ENCODE peak calls at places on chromosomes 5 and 9, in eight cellular contexts. F is fibroblast of lung; E is bronchial epithelial cell; H is stimulated activated CD8-positive, alpha-beta memory T cell treated with anti-CD3 and anti-CD28 coated beads, Interleukin-7, amount 100 ng/mL, for 4 hours; J is HTR-8/SVneo; M is tibial nerve; R is NCI-H1092 treated with DMSO at 0.1 percent for 48 hours; K is heart right ventricle. Q is an unnamed sample.

GRCh38 chr9:131546336-131547084 is 1.2 kb downstream of the PRRT1B start:
- DNase-seq in F (peak), E (no peak), H (no peak), J (peak), M (no peak), R (peak), K (no peak), Q (no peak)

GRCh38 chr9:70988551-70988950 is 132.9 kb downstream of the TRPM3 start:
- DNase-seq in F (no peak), E (no peak), H (no peak), J (no peak), M (no peak), R (no peak), K (no peak), Q (peak)

GRCh38 chr9:78860806-78861475 is 564.0 kb downstream of the PSAT1 start:
- DNase-seq in F (peak), E (peak), H (no peak), J (peak), M (no peak), R (no peak), K (no peak), Q (peak)

GRCh38 chr9:32986971-32987370 is 14.5 kb downstream of the APTX start:
- DNase-seq in F (peak), E (peak), H (no peak), J (no peak), M (no peak), R (no peak), K (no peak), Q (peak)

GRCh38 chr9:125743687-125744428 is 3.3 kb upstream of the PBX3 start:
- DNase-seq in F (no peak), E (no peak), H (no peak), J (no peak), M (no peak), R (no peak), K (no peak), Q (peak)

GRCh38 chr9:70020217-70020616 is 23.4 kb upstream of the MAMDC2 start:
- DNase-seq in F (no peak), E (peak), H (no peak), J (no peak), M (no peak), R (no peak), K (no peak), Q (no peak)

GRCh38 chr9:137310190-137311052 is 8.3 kb upstream of the NRARP start:
- DNase-seq in F (no peak), E (peak), H (no peak), J (no peak), M (no peak), R (no peak), K (no peak), Q (no peak)

GRCh38 chr9:37994639-37995347 is 74.2 kb downstream of the SHB start:
- DNase-seq in F (peak), E (peak), H (no peak), J (peak), M (peak), R (peak), K (peak), Q (peak)

GRCh38 chr9:18421391-18421790 is 52.6 kb upstream of the ADAMTSL1 start:
- DNase-seq in F (no peak), E (no peak), H (no peak), J (no peak), M (no peak), R (no peak), K (no peak), Q (no peak)

GRCh38 chr5:178435321-178436238 is 154.6 kb downstream of the COL23A1 start:
- DNase-seq in F (no peak), E (no peak), H (no peak), J (no peak), M (no peak), R (no peak), K (no peak), Q (no peak)

GRCh38 chr5:9483251-9483650 is 62.6 kb downstream of the SEMA5A start:
- DNase-seq in F (peak), E (peak), H (no peak), J (no peak), M (no peak), R (no peak), K (no peak), Q (peak)

GRCh38 chr5:92403308-92403707 is 1020.2 kb upstream of the ARRDC3 start:
- DNase-seq in F (no peak), E (no peak), H (no peak), J (no peak), M (no peak), R (peak), K (no peak), Q (no peak)

GRCh38 chr9:800561-800960 is 40.9 kb upstream of the DMRT1 start:
- DNase-seq in F (peak), E (no peak), H (no peak), J (no peak), M (no peak), R (no peak), K (no peak), Q (no peak)

GRCh38 chr5:56330806-56331205 is 97.7 kb upstream of the ANKRD55 start:
- DNase-seq in F (no peak), E (no peak), H (no peak), J (no peak), M (no peak), R (no peak), K (peak), Q (no peak)